ENCODE peak calls at places on chromosome 10, in nine cellular contexts. One of them, this sample, is unnamed.

GRCh38 chr10:17418249-17418648 is 36.1 kb downstream of the ST8SIA6 start:
- DNase-seq in left kidney: no peak
- DNase-seq in ELR: no peak
- DNase-seq in T-cell: no peak
- DNase-seq in kidney tubule cell: no peak
- DNase-seq in SK-N-SH: no peak
- DNase-seq in cardiac septum: no peak
- DNase-seq in colonic mucosa: no peak
- DNase-seq in stimulated activated CD8-positive, alpha-beta memory T cell treated with anti-CD3 and anti-CD28 coated beads, Interleukin-12 subunit alpha, Interleukin-12 subunit beta, amount 100 ng/mL, for 1 hour: no peak
- DNase-seq in this sample: no peak

GRCh38 chr10:79937256-79937635 is 11.7 kb downstream of the SFTPD start:
- DNase-seq in SK-N-SH: no peak
- DNase-seq in cardiac septum: no peak
- DNase-seq in kidney tubule cell: no peak
- DNase-seq in left kidney: no peak
- DNase-seq in ELR: no peak
- DNase-seq in colonic mucosa: no peak
- DNase-seq in stimulated activated CD8-positive, alpha-beta memory T cell treated with anti-CD3 and anti-CD28 coated beads, Interleukin-12 subunit alpha, Interleukin-12 subunit beta, amount 100 ng/mL, for 1 hour: no peak
- DNase-seq in T-cell: no peak
- DNase-seq in this sample: no peak

GRCh38 chr10:25094590-25094989 is 78.2 kb downstream of the THNSL1 start:
- DNase-seq in left kidney: no peak
- DNase-seq in cardiac septum: no peak
- DNase-seq in ELR: no peak
- DNase-seq in colonic mucosa: no peak
- DNase-seq in kidney tubule cell: no peak
- DNase-seq in stimulated activated CD8-positive, alpha-beta memory T cell treated with anti-CD3 and anti-CD28 coated beads, Interleukin-12 subunit alpha, Interleukin-12 subunit beta, amount 100 ng/mL, for 1 hour: no peak
- DNase-seq in SK-N-SH: no peak
- DNase-seq in T-cell: no peak
- DNase-seq in this sample: no peak

GRCh38 chr10:12811725-12812310 is 189.7 kb downstream of the CCDC3 start:
- DNase-seq in colonic mucosa: no peak
- DNase-seq in kidney tubule cell: no peak
- DNase-seq in cardiac septum: no peak
- DNase-seq in left kidney: no peak
- DNase-seq in T-cell: no peak
- DNase-seq in stimulated activated CD8-positive, alpha-beta memory T cell treated with anti-CD3 and anti-CD28 coated beads, Interleukin-12 subunit alpha, Interleukin-12 subunit beta, amount 100 ng/mL, for 1 hour: no peak
- DNase-seq in ELR: no peak
- DNase-seq in SK-N-SH: no peak
- DNase-seq in this sample: no peak

GRCh38 chr10:78337016-78337415 is 303.4 kb downstream of the RPS24 start:
- DNase-seq in colonic mucosa: no peak
- DNase-seq in SK-N-SH: no peak
- DNase-seq in kidney tubule cell: no peak
- DNase-seq in left kidney: no peak
- DNase-seq in T-cell: no peak
- DNase-seq in ELR: no peak
- DNase-seq in stimulated activated CD8-positive, alpha-beta memory T cell treated with anti-CD3 and anti-CD28 coated beads, Interleukin-12 subunit alpha, Interleukin-12 subunit beta, amount 100 ng/mL, for 1 hour: no peak
- DNase-seq in cardiac septum: peak; percentile 55
- DNase-seq in this sample: no peak

GRCh38 chr10:87089746-87090145 is 4.9 kb downstream of the GLUD1 start:
- DNase-seq in left kidney: no peak
- DNase-seq in colonic mucosa: no peak
- DNase-seq in stimulated activated CD8-positive, alpha-beta memory T cell treated with anti-CD3 and anti-CD28 coated beads, Interleukin-12 subunit alpha, Interleukin-12 subunit beta, amount 100 ng/mL, for 1 hour: no peak
- DNase-seq in T-cell: no peak
- DNase-seq in SK-N-SH: no peak
- DNase-seq in ELR: no peak
- DNase-seq in cardiac septum: no peak
- DNase-seq in kidney tubule cell: no peak
- DNase-seq in this sample: no peak

GRCh38 chr10:111874586-111874985 is 309.0 kb downstream of the GPAM start:
- DNase-seq in SK-N-SH: no peak
- DNase-seq in colonic mucosa: no peak
- DNase-seq in left kidney: no peak
- DNase-seq in ELR: no peak
- DNase-seq in stimulated activated CD8-positive, alpha-beta memory T cell treated with anti-CD3 and anti-CD28 coated beads, Interleukin-12 subunit alpha, Interleukin-12 subunit beta, amount 100 ng/mL, for 1 hour: no peak
- DNase-seq in cardiac septum: no peak
- DNase-seq in T-cell: no peak
- DNase-seq in kidney tubule cell: peak; percentile 33
- DNase-seq in this sample: no peak

GRCh38 chr10:75532253-75532924 is 101.0 kb downstream of the LRMDA start:
- DNase-seq in ELR: peak; percentile 40
- DNase-seq in kidney tubule cell: peak; percentile 91
- DNase-seq in left kidney: no peak
- DNase-seq in SK-N-SH: no peak
- DNase-seq in T-cell: no peak
- DNase-seq in stimulated activated CD8-positive, alpha-beta memory T cell treated with anti-CD3 and anti-CD28 coated beads, Interleukin-12 subunit alpha, Interleukin-12 subunit beta, amount 100 ng/mL, for 1 hour: no peak
- DNase-seq in colonic mucosa: no peak
- DNase-seq in cardiac septum: no peak
- DNase-seq in this sample: no peak

GRCh38 chr10:113825791-113826190 is 28.1 kb downstream of the DCLRE1A start:
- DNase-seq in cardiac septum: no peak
- DNase-seq in kidney tubule cell: no peak
- DNase-seq in T-cell: no peak
- DNase-seq in SK-N-SH: no peak
- DNase-seq in stimulated activated CD8-positive, alpha-beta memory T cell treated with anti-CD3 and anti-CD28 coated beads, Interleukin-12 subunit alpha, Interleukin-12 subunit beta, amount 100 ng/mL, for 1 hour: no peak
- DNase-seq in colonic mucosa: no peak
- DNase-seq in ELR: no peak
- DNase-seq in left kidney: no peak
- DNase-seq in this sample: no peak

GRCh38 chr10:21626457-21627161 is 92.6 kb downstream of the MLLT10 start:
- DNase-seq in T-cell: no peak
- DNase-seq in cardiac septum: no peak
- DNase-seq in ELR: no peak
- DNase-seq in stimulated activated CD8-positive, alpha-beta memory T cell treated with anti-CD3 and anti-CD28 coated beads, Interleukin-12 subunit alpha, Interleukin-12 subunit beta, amount 100 ng/mL, for 1 hour: no peak
- DNase-seq in left kidney: no peak
- DNase-seq in SK-N-SH: no peak
- DNase-seq in kidney tubule cell: no peak
- DNase-seq in colonic mucosa: no peak
- DNase-seq in this sample: no peak

GRCh38 chr10:100934084-100934659 is 21.4 kb downstream of the SLF2 start:
- DNase-seq in ELR: peak; percentile 38
- DNase-seq in SK-N-SH: peak; percentile 20
- DNase-seq in colonic mucosa: no peak
- DNase-seq in stimulated activated CD8-positive, alpha-beta memory T cell treated with anti-CD3 and anti-CD28 coated beads, Interleukin-12 subunit alpha, Interleukin-12 subunit beta, amount 100 ng/mL, for 1 hour: no peak
- DNase-seq in kidney tubule cell: peak; percentile 6
- DNase-seq in cardiac septum: no peak
- DNase-seq in left kidney: peak; percentile 15
- DNase-seq in T-cell: no peak
- DNase-seq in this sample: no peak

GRCh38 chr10:94315975-94316464 is 46.7 kb downstream of the NOC3L start:
- DNase-seq in cardiac septum: no peak
- DNase-seq in SK-N-SH: no peak
- DNase-seq in colonic mucosa: no peak
- DNase-seq in kidney tubule cell: no peak
- DNase-seq in left kidney: peak; percentile 17
- DNase-seq in stimulated activated CD8-positive, alpha-beta memory T cell treated with anti-CD3 and anti-CD28 coated beads, Interleukin-12 subunit alpha, Interleukin-12 subunit beta, amount 100 ng/mL, for 1 hour: no peak
- DNase-seq in ELR: no peak
- DNase-seq in T-cell: no peak
- DNase-seq in this sample: no peak

GRCh38 chr10:8800426-8800825 is 745.9 kb downstream of the GATA3 start:
- DNase-seq in kidney tubule cell: no peak
- DNase-seq in left kidney: peak; percentile 15
- DNase-seq in cardiac septum: no peak
- DNase-seq in T-cell: no peak
- DNase-seq in ELR: no peak
- DNase-seq in stimulated activated CD8-positive, alpha-beta memory T cell treated with anti-CD3 and anti-CD28 coated beads, Interleukin-12 subunit alpha, Interleukin-12 subunit beta, amount 100 ng/mL, for 1 hour: no peak
- DNase-seq in colonic mucosa: no peak
- DNase-seq in SK-N-SH: peak; percentile 19
- DNase-seq in this sample: no peak

GRCh38 chr10:71266147-71266917 is 52.7 kb upstream of the SLC29A3 start:
- DNase-seq in left kidney: no peak
- DNase-seq in colonic mucosa: no peak
- DNase-seq in SK-N-SH: peak; percentile 76
- DNase-seq in kidney tubule cell: no peak
- DNase-seq in ELR: no peak
- DNase-seq in stimulated activated CD8-positive, alpha-beta memory T cell treated with anti-CD3 and anti-CD28 coated beads, Interleukin-12 subunit alpha, Interleukin-12 subunit beta, amount 100 ng/mL, for 1 hour: no peak
- DNase-seq in cardiac septum: no peak
- DNase-seq in T-cell: no peak
- DNase-seq in this sample: no peak

GRCh38 chr10:132588301-132589013 is 50.9 kb downstream of the INPP5A start:
- DNase-seq in ELR: no peak
- DNase-seq in left kidney: peak; percentile 34
- DNase-seq in kidney tubule cell: no peak
- DNase-seq in T-cell: peak; percentile 28
- DNase-seq in SK-N-SH: no peak
- DNase-seq in stimulated activated CD8-positive, alpha-beta memory T cell treated with anti-CD3 and anti-CD28 coated beads, Interleukin-12 subunit alpha, Interleukin-12 subunit beta, amount 100 ng/mL, for 1 hour: no peak
- DNase-seq in cardiac septum: peak; percentile 82
- DNase-seq in colonic mucosa: peak; percentile 26
- DNase-seq in this sample: peak; percentile 60

GRCh38 chr10:129345763-129346162 is 121.3 kb upstream of the MGMT start:
- DNase-seq in kidney tubule cell: no peak
- DNase-seq in ELR: no peak
- DNase-seq in stimulated activated CD8-positive, alpha-beta memory T cell treated with anti-CD3 and anti-CD28 coated beads, Interleukin-12 subunit alpha, Interleukin-12 subunit beta, amount 100 ng/mL, for 1 hour: no peak
- DNase-seq in SK-N-SH: no peak
- DNase-seq in left kidney: peak; percentile 48
- DNase-seq in T-cell: no peak
- DNase-seq in colonic mucosa: no peak
- DNase-seq in cardiac septum: no peak
- DNase-seq in this sample: no peak

GRCh38 chr10:100347568-100348195 is 649 bp downstream of the SCD start:
- DNase-seq in colonic mucosa: peak; percentile 28
- DNase-seq in stimulated activated CD8-positive, alpha-beta memory T cell treated with anti-CD3 and anti-CD28 coated beads, Interleukin-12 subunit alpha, Interleukin-12 subunit beta, amount 100 ng/mL, for 1 hour: no peak
- DNase-seq in T-cell: no peak
- DNase-seq in left kidney: peak; percentile 73
- DNase-seq in SK-N-SH: peak; percentile 41
- DNase-seq in cardiac septum: peak; percentile 57
- DNase-seq in ELR: peak; percentile 27
- DNase-seq in kidney tubule cell: no peak
- DNase-seq in this sample: no peak